ENCODE peak calls at places on chromosomes 16 and 17, in nine cellular contexts. Q, U, C, X, A, D, I, S and H are unnamed samples.
A peak's percentile ranks its signal among the peaks of the same experiment; 100 is the strongest.

GRCh38 chr17:82089723-82090548 is 8.1 kb downstream of the FASN start:
- DNase-seq in Q (no peak), U (no peak), C (no peak), X (no peak), A (no peak), D (no peak), I (no peak), S (no peak), H (no peak)

GRCh38 chr17:11899494-11899893 is 97.8 kb downstream of the ZNF18 start:
- DNase-seq in Q (no peak), U (no peak), C (no peak), X (no peak), A (no peak), D (no peak), I (no peak), S (no peak), H (no peak)

GRCh38 chr17:29107933-29108805 is 65.2 kb downstream of the PIPOX start:
- DNase-seq in Q (no peak), U (no peak), C (peak; percentile 51), X (no peak), A (no peak), D (no peak), I (no peak), S (no peak), H (no peak)

GRCh38 chr17:77829871-77830799 is 128.4 kb upstream of the TNRC6C start:
- DNase-seq in Q (peak; percentile 59), U (no peak), C (no peak), X (peak; percentile 64), A (no peak), D (no peak), I (peak; percentile 86), S (no peak), H (no peak)

GRCh38 chr16:83389751-83390150 is 418.0 kb upstream of the HSBP1 start:
- DNase-seq in Q (no peak), U (no peak), C (no peak), X (no peak), A (no peak), D (no peak), I (no peak), S (no peak), H (no peak)

GRCh38 chr16:471353-472198 is 46.1 kb downstream of the RAB11FIP3 start:
- DNase-seq in Q (peak; percentile 86), U (no peak), C (no peak), X (peak; percentile 94), A (no peak), D (no peak), I (no peak), S (no peak), H (peak; percentile 14)

GRCh38 chr17:28950017-28950751 is 1.1 kb downstream of the PHF12 start:
- DNase-seq in Q (no peak), U (peak; percentile 42), C (no peak), X (peak; percentile 54), A (peak; percentile 35), D (peak; percentile 35), I (no peak), S (peak; percentile 16), H (peak; percentile 42)

GRCh38 chr16:31184888-31185287 is 4.9 kb downstream of the FUS start:
- DNase-seq in Q (no peak), U (no peak), C (no peak), X (no peak), A (no peak), D (no peak), I (no peak), S (no peak), H (no peak)

GRCh38 chr17:46212634-46213435 is 19.6 kb upstream of the KANSL1 start:
- DNase-seq in Q (no peak), U (peak; percentile 84), C (peak; percentile 23), X (peak; percentile 22), A (no peak), D (no peak), I (no peak), S (peak; percentile 74), H (peak; percentile 73)

GRCh38 chr17:36687736-36688135 is 86.4 kb downstream of the MRM1 start:
- DNase-seq in Q (no peak), U (no peak), C (no peak), X (no peak), A (no peak), D (no peak), I (no peak), S (no peak), H (no peak)

GRCh38 chr16:23509763-23510153 is 536 bp downstream of the GGA2 start:
- DNase-seq in Q (no peak), U (peak; percentile 43), C (no peak), X (no peak), A (no peak), D (no peak), I (no peak), S (no peak), H (no peak)

GRCh38 chr16:85395207-85395912 is 217.8 kb upstream of the GSE1 start:
- DNase-seq in Q (no peak), U (peak; percentile 53), C (peak; percentile 91), X (peak; percentile 26), A (no peak), D (no peak), I (peak; percentile 93), S (no peak), H (peak; percentile 72)

GRCh38 chr17:57940653-57941329 is 14.4 kb downstream of the CUEDC1 start:
- DNase-seq in Q (no peak), U (peak; percentile 89), C (no peak), X (peak; percentile 75), A (no peak), D (no peak), I (no peak), S (no peak), H (no peak)

GRCh38 chr17:13086142-13086769 is 68.4 kb upstream of the ELAC2 start:
- DNase-seq in Q (no peak), U (no peak), C (no peak), X (no peak), A (no peak), D (no peak), I (no peak), S (no peak), H (no peak)

GRCh38 chr17:74815067-74815466 is 38.9 kb upstream of the NAT9 start:
- DNase-seq in Q (no peak), U (no peak), C (no peak), X (no peak), A (no peak), D (no peak), I (no peak), S (no peak), H (no peak)

GRCh38 chr17:7883781-7884386 is 4.7 kb upstream of the CHD3 start:
- DNase-seq in Q (no peak), U (peak; percentile 9), C (no peak), X (no peak), A (no peak), D (no peak), I (peak; percentile 49), S (no peak), H (no peak)

GRCh38 chr16:13060932-13061331 is 159.5 kb downstream of the SHISA9 start:
- DNase-seq in Q (no peak), U (no peak), C (no peak), X (no peak), A (no peak), D (no peak), I (no peak), S (no peak), H (no peak)

GRCh38 chr17:4833941-4834501 is 881 bp downstream of the MINK1 start:
- DNase-seq in Q (no peak), U (no peak), C (no peak), X (no peak), A (no peak), D (no peak), I (peak; percentile 79), S (no peak), H (no peak)

GRCh38 chr17:65181237-65182061 is 44.3 kb downstream of the RGS9 start:
- DNase-seq in Q (no peak), U (no peak), C (no peak), X (no peak), A (no peak), D (no peak), I (no peak), S (no peak), H (no peak)

GRCh38 chr16:47211218-47211617 is 67.5 kb upstream of the NETO2 start:
- DNase-seq in Q (no peak), U (no peak), C (no peak), X (no peak), A (no peak), D (no peak), I (no peak), S (no peak), H (no peak)

GRCh38 chr16:31876955-31877828 is 3.6 kb downstream of the ZNF267 start:
- DNase-seq in Q (no peak), U (no peak), C (no peak), X (no peak), A (no peak), D (no peak), I (no peak), S (peak; percentile 8), H (no peak)

GRCh38 chr17:19513897-19514488 is 19.7 kb upstream of the SLC47A1 start:
- DNase-seq in Q (peak; percentile 47), U (peak; percentile 79), C (peak; percentile 9), X (peak; percentile 73), A (peak; percentile 45), D (no peak), I (no peak), S (peak; percentile 68), H (peak; percentile 49)

GRCh38 chr17:35242158-35242804 is 591 bp upstream of the SLFN5 start:
- DNase-seq in Q (no peak), U (peak; percentile 94), C (peak; percentile 9), X (peak; percentile 13), A (peak; percentile 63), D (peak; percentile 67), I (peak; percentile 75), S (peak; percentile 44), H (peak; percentile 83)

GRCh38 chr17:61504697-61505096 is 52.5 kb downstream of the TBX4 start:
- DNase-seq in Q (no peak), U (peak; percentile 50), C (no peak), X (no peak), A (no peak), D (no peak), I (no peak), S (no peak), H (no peak)

GRCh38 chr17:40452074-40452787 is 9.0 kb downstream of the IGFBP4 start:
- DNase-seq in Q (no peak), U (no peak), C (no peak), X (no peak), A (no peak), D (no peak), I (no peak), S (no peak), H (no peak)

GRCh38 chr17:80870401-80870800 is 121.2 kb upstream of the CHMP6 start:
- DNase-seq in Q (no peak), U (no peak), C (no peak), X (no peak), A (no peak), D (no peak), I (no peak), S (no peak), H (no peak)

GRCh38 chr17:65434878-65435277 is 126.6 kb downstream of the AXIN2 start:
- DNase-seq in Q (no peak), U (no peak), C (no peak), X (no peak), A (no peak), D (no peak), I (no peak), S (no peak), H (no peak)

GRCh38 chr16:30394603-30395154 is 541 bp upstream of the ZNF48 start:
- DNase-seq in Q (no peak), U (no peak), C (no peak), X (peak; percentile 19), A (no peak), D (no peak), I (no peak), S (no peak), H (no peak)

GRCh38 chr17:29570521-29570920 is 2.0 kb downstream of the TP53I13 start:
- DNase-seq in Q (no peak), U (no peak), C (no peak), X (no peak), A (no peak), D (no peak), I (peak; percentile 69), S (no peak), H (no peak)